ENCODE peak calls at places on chromosomes 3 and 15, in five cellular contexts. One of them, this sample, is unnamed.

GRCh38 chr15:29143293-29143692 is 126.3 kb downstream of the NSMCE3 start:
- DNase-seq in neural progenitor cell: no peak
- DNase-seq in GM23338: no peak
- DNase-seq in endothelial cell of umbilical vein: no peak
- DNase-seq in ovary: no peak
- DNase-seq in this sample: no peak

GRCh38 chr3:150699068-150699635 is 4.6 kb downstream of the ERICH6 start:
- DNase-seq in neural progenitor cell: no peak
- DNase-seq in GM23338: no peak
- DNase-seq in endothelial cell of umbilical vein: peak; percentile 10
- DNase-seq in ovary: no peak
- DNase-seq in this sample: no peak

GRCh38 chr3:172466553-172467130 is 18.4 kb upstream of the GHSR start:
- DNase-seq in neural progenitor cell: no peak
- DNase-seq in GM23338: no peak
- DNase-seq in endothelial cell of umbilical vein: no peak
- DNase-seq in ovary: no peak
- DNase-seq in this sample: no peak

GRCh38 chr15:88108991-88109390 is 147.5 kb downstream of the NTRK3 start:
- DNase-seq in neural progenitor cell: no peak
- DNase-seq in GM23338: no peak
- DNase-seq in endothelial cell of umbilical vein: no peak
- DNase-seq in ovary: no peak
- DNase-seq in this sample: no peak

GRCh38 chr15:72406936-72407335 is 8.8 kb downstream of the TMEM202 start:
- DNase-seq in neural progenitor cell: no peak
- DNase-seq in GM23338: no peak
- DNase-seq in endothelial cell of umbilical vein: no peak
- DNase-seq in ovary: no peak
- DNase-seq in this sample: no peak

GRCh38 chr3:142434503-142434902 is 13.3 kb downstream of the XRN1 start:
- DNase-seq in neural progenitor cell: no peak
- DNase-seq in GM23338: no peak
- DNase-seq in endothelial cell of umbilical vein: peak; percentile 57
- DNase-seq in ovary: no peak
- DNase-seq in this sample: no peak

GRCh38 chr3:61869378-61869777 is 308.0 kb downstream of the PTPRG start:
- DNase-seq in neural progenitor cell: peak; percentile 76
- DNase-seq in GM23338: no peak
- DNase-seq in endothelial cell of umbilical vein: no peak
- DNase-seq in ovary: no peak
- DNase-seq in this sample: no peak

GRCh38 chr15:95742836-95743235 is 587.7 kb upstream of the NR2F2 start:
- DNase-seq in neural progenitor cell: no peak
- DNase-seq in GM23338: no peak
- DNase-seq in endothelial cell of umbilical vein: peak; percentile 38
- DNase-seq in ovary: peak; percentile 17
- DNase-seq in this sample: no peak

GRCh38 chr3:46764206-46764605 is 46.5 kb upstream of the PRSS50 start:
- DNase-seq in neural progenitor cell: no peak
- DNase-seq in GM23338: no peak
- DNase-seq in endothelial cell of umbilical vein: no peak
- DNase-seq in ovary: no peak
- DNase-seq in this sample: no peak

DNA sequence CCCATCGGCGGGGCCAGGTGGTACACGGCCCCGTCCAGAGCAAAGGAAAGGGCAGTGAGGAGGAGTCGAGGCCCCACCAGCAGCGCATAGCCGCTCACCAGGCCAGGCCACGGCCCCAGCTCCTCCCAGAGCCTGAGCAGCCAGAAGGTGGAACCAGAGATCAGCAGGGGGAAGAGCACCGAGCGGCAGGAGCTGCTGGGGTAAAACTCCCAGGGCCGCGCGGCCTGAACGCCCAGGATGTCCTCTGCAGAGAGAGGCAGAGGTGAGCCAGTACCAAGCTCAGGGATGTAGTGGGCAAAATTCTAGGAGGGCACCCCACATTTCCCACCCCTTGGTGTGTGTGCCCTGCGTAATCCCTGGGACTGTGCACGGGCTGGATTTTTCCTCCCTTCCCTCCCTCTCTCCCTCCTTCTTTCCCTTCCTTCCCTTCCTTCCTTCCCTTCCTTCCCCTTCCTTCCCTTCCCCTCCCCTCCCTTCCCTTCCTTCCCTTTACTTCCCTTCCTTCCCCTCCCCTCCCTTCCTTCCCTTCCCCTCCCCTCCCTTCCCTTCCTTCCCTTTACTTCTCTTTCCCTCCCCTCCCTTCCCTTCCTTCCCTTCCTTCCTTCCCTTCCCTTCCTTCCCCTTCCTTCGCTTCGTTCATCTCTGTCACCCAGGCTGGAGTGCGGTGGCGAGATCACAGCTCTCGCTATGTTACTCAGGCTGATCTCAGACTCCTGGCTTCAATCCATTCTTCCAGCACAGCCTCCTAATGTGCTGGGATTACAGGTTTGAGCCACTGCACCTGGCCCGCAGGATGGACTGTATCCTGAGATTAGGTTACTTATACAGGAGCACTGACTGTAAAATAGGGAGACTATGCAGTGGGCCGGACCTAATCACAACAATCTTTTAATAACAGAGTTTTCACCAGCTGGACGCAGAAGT is 6.4 kb upstream of the NCBP2 start:
- DNase-seq in neural progenitor cell: peak; percentile 32
- DNase-seq in GM23338: peak; percentile 77
- DNase-seq in endothelial cell of umbilical vein: no peak
- DNase-seq in ovary: no peak
- DNase-seq in this sample: no peak
- TF ChIP-seq CTCF in neural progenitor cell: peak; percentile 19
- TF ChIP-seq CTCF in GM23338: peak; percentile 17
- TF ChIP-seq CTCF in endothelial cell of umbilical vein: no peak
- TF ChIP-seq CTCF in ovary: no peak
- TF ChIP-seq CTCF in this sample: no peak

GRCh38 chr3:13073976-13074375 is 747 bp upstream of the IQSEC1 start:
- DNase-seq in neural progenitor cell: no peak
- DNase-seq in GM23338: peak; percentile 50
- DNase-seq in endothelial cell of umbilical vein: no peak
- DNase-seq in ovary: no peak
- DNase-seq in this sample: no peak
- H3K4me3 ChIP-seq in neural progenitor cell: no peak overlapping the region
- H3K4me3 ChIP-seq in GM23338: peak overlapping the region; percentile 57
- H3K4me3 ChIP-seq in endothelial cell of umbilical vein: no peak overlapping the region
- H3K4me3 ChIP-seq in ovary: no peak overlapping the region
- H3K4me3 ChIP-seq in this sample: no peak overlapping the region

DNA sequence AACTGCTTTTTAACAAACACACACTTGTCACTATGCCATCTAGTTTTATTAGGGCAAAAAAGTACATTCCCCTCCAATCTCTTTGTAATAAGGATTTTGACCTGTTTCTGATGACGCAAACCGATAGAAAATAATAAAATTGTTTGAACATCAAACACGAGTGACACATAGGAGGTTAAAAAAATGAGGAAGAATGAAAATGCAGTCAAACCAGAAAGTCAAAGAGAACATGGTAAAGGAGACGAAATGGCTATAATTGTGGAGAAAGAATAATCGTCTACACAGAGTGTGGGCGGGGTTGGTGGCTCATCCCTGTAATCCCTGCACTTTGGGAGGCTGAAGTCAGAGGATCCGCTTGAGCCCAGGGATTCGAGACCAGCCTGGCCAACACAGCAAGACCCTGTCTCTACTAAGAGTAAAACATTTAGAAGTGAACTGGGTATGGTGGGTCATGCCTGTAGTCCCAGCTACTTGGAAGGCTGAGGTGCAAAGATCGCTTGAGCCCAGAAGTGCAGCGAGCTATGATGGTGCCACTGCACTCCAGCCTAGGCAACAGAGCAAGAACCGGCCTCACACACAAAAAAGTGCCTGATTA is 83.2 kb downstream of the MEIS2 start:
- DNase-seq in neural progenitor cell: no peak
- DNase-seq in GM23338: no peak
- DNase-seq in endothelial cell of umbilical vein: no peak
- DNase-seq in ovary: no peak
- DNase-seq in this sample: no peak
- TF ChIP-seq CTCF in neural progenitor cell: no peak
- TF ChIP-seq CTCF in GM23338: no peak
- TF ChIP-seq CTCF in endothelial cell of umbilical vein: no peak
- TF ChIP-seq CTCF in ovary: no peak
- TF ChIP-seq CTCF in this sample: no peak

GRCh38 chr3:73432021-73432722 is 192.6 kb downstream of the PDZRN3 start:
- DNase-seq in neural progenitor cell: peak; percentile 76
- DNase-seq in GM23338: peak; percentile 76
- DNase-seq in endothelial cell of umbilical vein: peak; percentile 42
- DNase-seq in ovary: no peak
- DNase-seq in this sample: no peak
- H3K4me3 ChIP-seq in neural progenitor cell: no peak overlapping the region
- H3K4me3 ChIP-seq in GM23338: no peak overlapping the region
- H3K4me3 ChIP-seq in endothelial cell of umbilical vein: no peak overlapping the region
- H3K4me3 ChIP-seq in ovary: no peak overlapping the region
- H3K4me3 ChIP-seq in this sample: no peak overlapping the region

GRCh38 chr3:123781138-123781537 is 103.0 kb downstream of the MYLK start:
- DNase-seq in neural progenitor cell: no peak
- DNase-seq in GM23338: peak; percentile 7
- DNase-seq in endothelial cell of umbilical vein: no peak
- DNase-seq in ovary: no peak
- DNase-seq in this sample: no peak
- TF ChIP-seq CTCF in neural progenitor cell: no peak
- TF ChIP-seq CTCF in GM23338: peak; percentile 11
- TF ChIP-seq CTCF in endothelial cell of umbilical vein: no peak
- TF ChIP-seq CTCF in ovary: no peak
- TF ChIP-seq CTCF in this sample: no peak

GRCh38 chr3:89889386-89889785 is 782.0 kb downstream of the EPHA3 start:
- DNase-seq in neural progenitor cell: peak; percentile 15
- DNase-seq in GM23338: peak; percentile 65
- DNase-seq in endothelial cell of umbilical vein: no peak
- DNase-seq in ovary: no peak
- DNase-seq in this sample: no peak
- H3K4me3 ChIP-seq in neural progenitor cell: no peak overlapping the region
- H3K4me3 ChIP-seq in GM23338: no peak overlapping the region
- H3K4me3 ChIP-seq in endothelial cell of umbilical vein: no peak overlapping the region
- H3K4me3 ChIP-seq in ovary: no peak overlapping the region
- H3K4me3 ChIP-seq in this sample: no peak overlapping the region

GRCh38 chr15:90291679-90292356 is 26.3 kb downstream of the NGRN start:
- DNase-seq in neural progenitor cell: no peak
- DNase-seq in GM23338: peak; percentile 60
- DNase-seq in endothelial cell of umbilical vein: no peak
- DNase-seq in ovary: no peak
- DNase-seq in this sample: no peak

GRCh38 chr15:90286678-90287077 is 21.2 kb downstream of the NGRN start:
- DNase-seq in neural progenitor cell: peak; percentile 40
- DNase-seq in GM23338: peak; percentile 39
- DNase-seq in endothelial cell of umbilical vein: peak; percentile 62
- DNase-seq in ovary: no peak
- DNase-seq in this sample: no peak

GRCh38 chr15:90287096-90287495 is 21.6 kb downstream of the NGRN start:
- DNase-seq in neural progenitor cell: no peak
- DNase-seq in GM23338: peak; percentile 72
- DNase-seq in endothelial cell of umbilical vein: no peak
- DNase-seq in ovary: no peak
- DNase-seq in this sample: no peak
- TF ChIP-seq CTCF in neural progenitor cell: no peak
- TF ChIP-seq CTCF in GM23338: no peak
- TF ChIP-seq CTCF in endothelial cell of umbilical vein: no peak
- TF ChIP-seq CTCF in ovary: no peak
- TF ChIP-seq CTCF in this sample: no peak

DNA sequence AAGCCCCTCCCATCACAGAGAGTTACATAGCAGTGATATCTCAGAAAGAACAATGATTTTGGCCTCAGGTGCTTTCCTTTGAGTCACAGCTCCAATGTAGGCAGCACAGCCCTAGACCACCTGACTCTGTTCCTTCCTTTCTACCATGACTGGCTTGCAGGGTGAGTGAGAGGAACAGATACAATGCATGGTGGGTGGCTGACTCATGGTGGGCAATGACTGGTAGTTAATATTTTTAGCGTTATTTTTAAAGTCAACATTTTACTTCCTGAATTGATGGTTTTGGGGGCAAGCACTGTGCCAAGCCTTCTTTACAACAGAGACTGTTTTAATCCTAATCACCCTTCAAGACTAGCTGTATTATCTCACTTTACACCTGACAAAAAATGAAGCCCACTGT is 32.8 kb upstream of the ST3GAL6 start:
- DNase-seq in neural progenitor cell: no peak
- DNase-seq in GM23338: no peak
- DNase-seq in endothelial cell of umbilical vein: peak; percentile 97
- DNase-seq in ovary: no peak
- DNase-seq in this sample: no peak
- H3K4me3 ChIP-seq in neural progenitor cell: no peak overlapping the region
- H3K4me3 ChIP-seq in GM23338: no peak overlapping the region
- H3K4me3 ChIP-seq in endothelial cell of umbilical vein: no peak overlapping the region
- H3K4me3 ChIP-seq in ovary: no peak overlapping the region
- H3K4me3 ChIP-seq in this sample: no peak overlapping the region

GRCh38 chr3:49466047-49466446 is 4.0 kb upstream of the DAG1 start:
- DNase-seq in neural progenitor cell: no peak
- DNase-seq in GM23338: no peak
- DNase-seq in endothelial cell of umbilical vein: no peak
- DNase-seq in ovary: no peak
- DNase-seq in this sample: no peak
- TF ChIP-seq CTCF in neural progenitor cell: no peak
- TF ChIP-seq CTCF in GM23338: no peak
- TF ChIP-seq CTCF in endothelial cell of umbilical vein: no peak
- TF ChIP-seq CTCF in ovary: no peak
- TF ChIP-seq CTCF in this sample: no peak